ENCODE peak calls at places on chromosomes 2 and 18, in four cellular contexts. G is neural progenitor cell, S is kidney, O is fibroblast of lung. B is an unnamed sample.

GRCh38 chr18:58803978-58804377 is 60.7 kb upstream of the ZNF532 start:
- DNase-seq in G (no peak), S (no peak), O (no peak), B (no peak)

GRCh38 chr2:175889557-175890355 is 112.3 kb downstream of the LNPK start:
- DNase-seq in G (no peak), S (no peak), O (no peak), B (no peak)

GRCh38 chr18:22987547-22988182 is 54.5 kb downstream of the RBBP8 start:
- DNase-seq in G (no peak), S (no peak), O (no peak), B (no peak)

GRCh38 chr18:48904086-48904485 is 46.7 kb downstream of the SMAD7 start:
- DNase-seq in G (no peak), S (no peak), O (no peak), B (no peak)

GRCh38 chr2:88868861-88869260 is 177.4 kb downstream of the RPIA start:
- DNase-seq in G (no peak), S (no peak), O (no peak), B (no peak)

GRCh38 chr18:9094307-9095226 is 7.9 kb upstream of the NDUFV2 start:
- DNase-seq in G (no peak), S (no peak), O (peak; percentile 90), B (no peak)

GRCh38 chr2:9445089-9445488 is 21.6 kb downstream of the CPSF3 start:
- DNase-seq in G (no peak), S (no peak), O (no peak), B (no peak)

GRCh38 chr2:191151315-191151698 is 513 bp upstream of the STAT4 start:
- DNase-seq in G (no peak), S (peak; percentile 63), O (no peak), B (no peak)

GRCh38 chr2:161245671-161246070 is 62.6 kb upstream of the PSMD14 start:
- DNase-seq in G (no peak), S (no peak), O (no peak), B (no peak)

GRCh38 chr2:65204461-65205230 is 23.0 kb upstream of the ACTR2 start:
- DNase-seq in G (no peak), S (no peak), O (no peak), B (no peak)

GRCh38 chr2:42095923-42096408 is 48.1 kb downstream of the PKDCC start:
- DNase-seq in G (peak; percentile 68), S (no peak), O (peak; percentile 56), B (no peak)

GRCh38 chr2:235371018-235371417 is 122.8 kb upstream of the AGAP1 start:
- DNase-seq in G (no peak), S (no peak), O (no peak), B (no peak)

GRCh38 chr2:60844105-60844504 is 37.3 kb upstream of the REL start:
- DNase-seq in G (no peak), S (no peak), O (no peak), B (no peak)

GRCh38 chr2:191070276-191070675 is 56.3 kb upstream of the STAT1 start:
- DNase-seq in G (no peak), S (no peak), O (no peak), B (no peak)

GRCh38 chr18:361941-362913 is 94.4 kb upstream of the THOC1 start:
- DNase-seq in G (peak; percentile 16), S (no peak), O (peak; percentile 95), B (no peak)

GRCh38 chr18:395481-396250 is 104.8 kb downstream of the COLEC12 start:
- DNase-seq in G (no peak), S (no peak), O (peak; percentile 91), B (no peak)

GRCh38 chr18:34631071-34631470 is 79.0 kb upstream of the DTNA start:
- DNase-seq in G (no peak), S (no peak), O (no peak), B (no peak)

DNA sequence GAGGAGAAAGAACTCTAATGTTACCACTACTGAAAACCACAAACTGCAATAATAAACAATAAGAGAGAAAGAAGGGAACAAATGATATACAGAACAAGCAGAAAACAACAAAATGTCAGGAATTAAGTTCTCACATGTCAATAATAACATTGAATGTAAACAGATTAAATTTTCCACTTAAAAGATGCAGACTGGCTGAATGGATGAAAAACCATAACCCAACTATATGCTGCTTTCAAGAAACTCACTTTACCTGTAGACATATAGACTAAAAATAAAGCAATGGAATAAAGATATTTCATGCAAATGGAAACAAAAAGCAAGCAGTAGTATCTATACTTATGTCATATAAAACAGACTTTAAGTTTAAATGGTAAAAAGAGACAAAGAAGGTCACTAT is 50.4 kb downstream of the MRO start:
- DNase-seq in G (no peak), S (no peak), O (no peak), B (no peak)
- H3K9me3 ChIP-seq in G (peaks cover 12% of the 10 kb centered on the region), S (no peaks in the 10 kb centered on the region), O (no peaks in the 10 kb centered on the region), B (no peaks in the 10 kb centered on the region)

GRCh38 chr2:75728614-75729419 is 18.1 kb upstream of the GCFC2 start:
- DNase-seq in G (no peak), S (no peak), O (no peak), B (no peak)

DNA sequence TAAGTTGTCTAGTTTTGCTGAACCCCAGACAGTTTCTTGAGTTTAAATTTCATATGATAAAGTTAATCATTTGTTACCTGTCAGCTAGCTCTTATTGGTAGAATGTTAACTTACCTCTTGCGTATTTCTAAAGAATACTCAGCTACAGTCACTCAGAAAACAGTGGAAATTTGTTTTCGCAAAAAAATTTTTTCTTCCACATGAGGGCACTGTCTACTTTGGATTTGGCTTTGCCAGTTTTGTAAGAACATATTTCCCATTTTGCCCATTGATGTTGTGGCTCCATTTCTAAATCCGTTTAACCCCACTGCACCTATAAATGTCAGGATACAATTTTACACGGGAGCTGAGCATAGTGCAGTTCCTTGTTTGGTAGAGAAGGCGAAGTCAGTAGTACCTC is 19.1 kb upstream of the GCFC2 start:
- DNase-seq in G (no peak), S (no peak), O (no peak), B (no peak)
- TF ChIP-seq CTCF in G (peak; percentile 60), S (peak; percentile 14), O (no peak), B (peak; percentile 51)

DNA sequence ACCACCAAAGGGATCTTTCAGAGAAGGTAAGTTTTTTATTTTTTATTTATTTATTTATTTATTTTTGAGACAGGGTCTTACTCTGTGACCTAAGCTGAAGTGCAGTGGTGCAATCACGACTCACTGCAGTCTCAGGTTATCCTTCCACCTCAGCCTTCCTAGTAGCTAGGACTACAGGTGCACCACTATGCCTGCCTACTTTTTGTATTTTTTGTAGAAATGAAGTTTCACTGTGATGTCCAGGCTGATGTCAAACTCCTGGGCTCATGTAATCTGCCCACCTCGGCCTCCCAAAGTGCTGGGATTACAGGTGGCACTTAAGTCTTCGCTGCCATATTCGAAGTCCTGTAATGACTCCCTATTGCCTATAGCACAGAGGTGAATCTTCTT is 342.5 kb downstream of the CYRIA start:
- DNase-seq in G (no peak), S (no peak), O (no peak), B (no peak)
- H3K9me3 ChIP-seq in G (no peaks in the 10 kb centered on the region), S (no peaks in the 10 kb centered on the region), O (no peaks in the 10 kb centered on the region), B (no peaks in the 10 kb centered on the region)

GRCh38 chr2:216777637-216778273 is 82.1 kb downstream of the TNP1 start:
- DNase-seq in G (peak; percentile 88), S (no peak), O (peak; percentile 30), B (no peak)
- TF ChIP-seq CTCF in G (peak; percentile 92), S (peak; percentile 43), O (peak; percentile 51), B (peak; percentile 77)

DNA sequence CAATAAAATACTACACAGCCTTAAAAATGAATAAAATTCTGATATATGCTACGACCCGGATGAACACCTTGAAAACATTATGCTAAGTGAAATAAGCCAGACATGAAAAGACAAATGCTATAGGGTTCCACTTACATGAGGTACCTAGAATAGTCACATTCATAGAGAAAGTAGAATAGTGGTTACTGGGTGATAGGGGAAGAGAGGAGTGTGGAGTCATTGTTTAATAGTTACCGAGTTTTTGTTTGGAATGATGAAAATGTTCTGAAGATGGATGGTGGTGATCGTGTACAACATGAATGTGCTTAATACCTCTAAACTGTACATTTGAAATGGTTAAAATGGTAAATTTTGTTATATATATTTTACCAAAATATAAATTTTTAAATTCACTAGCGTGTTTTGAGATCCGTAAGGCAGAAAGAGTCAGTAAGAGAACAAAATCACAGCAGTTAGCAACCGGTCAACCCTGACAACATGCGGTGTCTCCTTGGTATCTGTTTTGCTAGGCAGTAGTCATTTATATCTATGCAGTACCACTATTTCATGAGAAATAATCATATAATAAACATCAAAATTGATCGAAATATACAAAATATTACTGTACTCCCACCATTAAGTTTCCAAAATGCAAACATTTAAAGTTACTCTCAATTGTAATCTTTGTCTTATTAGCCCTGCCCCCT is 11.1 kb downstream of the SCN9A start:
- DNase-seq in G (no peak), S (no peak), O (no peak), B (no peak)
- H3K9me3 ChIP-seq in G (no peaks in the 10 kb centered on the region), S (no peaks in the 10 kb centered on the region), O (no peaks in the 10 kb centered on the region), B (no peaks in the 10 kb centered on the region)